ENCODE peak calls at places on chromosomes 16 and 17, in seven cellular contexts. S is body of pancreas, I is astrocyte of the spinal cord, R is B cell, A is heart left ventricle, C is uterus, X is WTC11. J is an unnamed sample.

GRCh38 chr16:26649646-26650045 is 417.1 kb upstream of the C16orf82 start:
- DNase-seq in I (no peak), S (no peak), R (no peak), X (no peak), A (no peak), C (no peak), J (no peak)

GRCh38 chr17:42881768-42882565 is 18.6 kb upstream of the G6PC1 start:
- DNase-seq in X (no peak), C (no peak), R (no peak), I (no peak), S (no peak), A (no peak), J (no peak)

GRCh38 chr17:51059781-51060180 is 60.9 kb downstream of the SPAG9 start:
- DNase-seq in X (no peak), R (no peak), A (no peak), I (peak), S (no peak), C (no peak), J (no peak)

GRCh38 chr16:15782573-15783365 is 74.1 kb downstream of the MYH11 start:
- DNase-seq in C (no peak), X (peak), I (no peak), A (no peak), S (no peak), R (no peak), J (no peak)

GRCh38 chr17:78045316-78045715 is 83.2 kb downstream of the TMC6 start:
- DNase-seq in I (no peak), C (no peak), A (no peak), S (no peak), X (no peak), R (no peak), J (peak)

GRCh38 chr17:20302191-20302917 is 165.0 kb downstream of the LGALS9B start:
- DNase-seq in X (no peak), I (peak), S (no peak), C (no peak), R (no peak), A (no peak), J (no peak)

GRCh38 chr16:3673201-3673600 is 18.7 kb downstream of the DNASE1 start:
- DNase-seq in R (no peak), C (no peak), A (peak), X (no peak), I (no peak), S (no peak), J (no peak)

GRCh38 chr16:37511-37910 is 15.9 kb downstream of the POLR3K start:
- DNase-seq in S (no peak), I (no peak), X (no peak), R (peak), A (no peak), C (no peak), J (no peak)

GRCh38 chr17:72714357-72714966 is 378.0 kb downstream of the SLC39A11 start:
- DNase-seq in A (no peak), C (no peak), R (no peak), X (no peak), I (no peak), S (no peak), J (no peak)

GRCh38 chr17:38571833-38572274 is 33.9 kb downstream of the SRCIN1 start:
- DNase-seq in C (no peak), S (no peak), A (no peak), X (no peak), R (no peak), I (no peak), J (peak)

GRCh38 chr17:27294689-27295630 is 1.0 kb downstream of the WSB1 start:
- DNase-seq in R (peak), C (peak), A (peak), I (peak), S (peak), X (no peak), J (peak)

GRCh38 chr17:28750178-28751047 is 6.6 kb downstream of the TRAF4 start:
- DNase-seq in A (peak), I (peak), R (peak), S (peak), X (peak), C (peak), J (peak)

GRCh38 chr17:7852919-7853692 is 1.8 kb upstream of the TMEM88 start:
- DNase-seq in X (peak), A (no peak), C (peak), R (no peak), S (no peak), I (no peak), J (peak)

GRCh38 chr16:57283214-57283955 is 1.1 kb downstream of the PLLP start:
- DNase-seq in R (no peak), X (peak), C (no peak), I (no peak), S (peak), A (no peak), J (no peak)

GRCh38 chr17:81285179-81285878 is 9.8 kb downstream of the SLC38A10 start:
- DNase-seq in X (no peak), C (peak), R (no peak), S (no peak), I (peak), A (peak), J (peak)

GRCh38 chr16:52741386-52741785 is 194.4 kb upstream of the TOX3 start:
- DNase-seq in X (peak), S (no peak), A (no peak), C (no peak), R (no peak), I (no peak), J (no peak)

GRCh38 chr16:50455288-50455845 is 86.6 kb upstream of the BRD7 start:
- DNase-seq in S (no peak), A (no peak), X (no peak), C (no peak), R (no peak), I (no peak), J (no peak)

GRCh38 chr16:56262148-56262878 is 71.0 kb downstream of the GNAO1 start:
- DNase-seq in A (no peak), X (no peak), S (no peak), I (no peak), C (no peak), R (peak), J (peak)

GRCh38 chr16:22638393-22639206 is 127.9 kb downstream of the NPIPB5 start:
- DNase-seq in R (no peak), S (no peak), C (no peak), A (no peak), X (no peak), I (no peak), J (no peak)

GRCh38 chr17:69574257-69575197 is 160.0 kb downstream of the MAP2K6 start:
- DNase-seq in R (no peak), X (no peak), I (peak), S (no peak), A (no peak), C (no peak), J (no peak)

GRCh38 chr17:57349533-57350227 is 93.4 kb downstream of the MSI2 start:
- DNase-seq in C (no peak), S (no peak), A (no peak), I (no peak), X (no peak), R (no peak), J (no peak)

GRCh38 chr17:8611671-8612298 is 18.7 kb downstream of the MYH10 start:
- DNase-seq in C (no peak), S (no peak), R (no peak), I (peak), A (no peak), X (no peak), J (no peak)

GRCh38 chr16:50878966-50879615 is 137.2 kb downstream of the CYLD start:
- DNase-seq in A (no peak), R (no peak), S (no peak), X (peak), I (no peak), C (no peak), J (no peak)

GRCh38 chr17:62778990-62779681 is 29.0 kb downstream of the MARCHF10 start:
- DNase-seq in S (no peak), C (peak), R (no peak), I (peak), X (no peak), A (peak), J (no peak)

GRCh38 chr16:56610017-56610608 is 1.7 kb downstream of the MT2A start:
- DNase-seq in C (peak), A (peak), S (no peak), X (no peak), R (peak), I (peak), J (peak)

GRCh38 chr16:76345093-76345735 is 68.0 kb downstream of the CNTNAP4 start:
- DNase-seq in C (no peak), X (no peak), I (peak), S (no peak), A (peak), R (no peak), J (no peak)

GRCh38 chr16:85661131-85662035 is 27.4 kb downstream of the GINS2 start:
- DNase-seq in R (no peak), I (no peak), X (no peak), C (no peak), S (no peak), A (peak), J (no peak)

GRCh38 chr17:58060596-58061191 is 22.5 kb upstream of the DYNLL2 start:
- DNase-seq in X (no peak), R (no peak), A (peak), S (no peak), C (peak), I (no peak), J (no peak)

GRCh38 chr17:53516643-53517042 is 306.1 kb upstream of the KIF2B start:
- DNase-seq in I (peak), X (no peak), A (no peak), C (no peak), R (no peak), S (no peak), J (no peak)
- TF ChIP-seq CTCF in I (peak), X (no peak), A (no peak), C (no peak), R (no peak), S (peak), J (no peak)

GRCh38 chr17:45719335-45720071 is 64.6 kb upstream of the CRHR1 start:
- DNase-seq in X (peak), A (no peak), I (peak), S (no peak), R (no peak), C (no peak), J (no peak)
- TF ChIP-seq CTCF in X (no peak), A (peak), I (peak), S (peak), R (no peak), C (no peak), J (peak)

GRCh38 chr16:21301895-21302291 is 23.8 kb upstream of the CRYM start:
- DNase-seq in S (no peak), I (peak), C (no peak), X (no peak), A (no peak), R (no peak), J (no peak)

GRCh38 chr16:21302454-21302853 is 24.4 kb upstream of the CRYM start:
- DNase-seq in C (no peak), X (no peak), A (no peak), R (no peak), I (no peak), S (no peak), J (no peak)

GRCh38 chr16:21302898-21303528 is 24.9 kb upstream of the CRYM start:
- DNase-seq in A (no peak), R (no peak), X (no peak), S (no peak), I (peak), C (no peak), J (no peak)

GRCh38 chr16:21300309-21301167 is 22.4 kb upstream of the CRYM start:
- DNase-seq in X (peak), A (peak), S (peak), I (peak), R (peak), C (peak), J (peak)

GRCh38 chr16:21301168-21301894 is 23.2 kb upstream of the CRYM start:
- DNase-seq in S (peak), R (peak), X (peak), I (peak), C (peak), A (peak), J (peak)
- TF ChIP-seq CTCF in S (no peak), R (peak), X (no peak), I (peak), C (peak), A (peak), J (no peak)

GRCh38 chr16:46801428-46802049 is 29.4 kb downstream of the C16orf87 start:
- DNase-seq in S (no peak), R (no peak), I (peak), X (no peak), A (no peak), C (no peak), J (no peak)
- TF ChIP-seq CTCF in S (peak), R (peak), I (peak), X (no peak), A (peak), C (no peak), J (no peak)

J was measured in activated CD8-positive, alpha-beta T cell treated with anti-CD3 and anti-CD28 coated beads for 36 hours.